ENCODE peak calls at places on chromosomes 6 and 20, in four cellular contexts. P, U, Z and J are unnamed samples.
A peak's percentile ranks its signal among the peaks of the same experiment; 100 is the strongest.

GRCh38 chr20:20368414-20369352 is 779 bp downstream of the INSM1 start:
- DNase-seq in P (no peak), U (no peak), Z (no peak), J (no peak)

GRCh38 chr6:68975064-68975463 is 340.0 kb downstream of the ADGRB3 start:
- DNase-seq in P (peak; percentile 27), U (no peak), Z (no peak), J (no peak)

GRCh38 chr20:909641-910040 is 6.5 kb downstream of the ANGPT4 start:
- DNase-seq in P (no peak), U (no peak), Z (no peak), J (no peak)

GRCh38 chr6:28081486-28081751 is 1.1 kb downstream of the ZNF165 start:
- DNase-seq in P (no peak), U (peak; percentile 81), Z (no peak), J (no peak)

GRCh38 chr20:3313681-3314080 is 74.7 kb upstream of the SLC4A11 start:
- DNase-seq in P (no peak), U (no peak), Z (no peak), J (no peak)

GRCh38 chr6:1856381-1856780 is 246.7 kb downstream of the FOXC1 start:
- DNase-seq in P (peak; percentile 20), U (peak; percentile 71), Z (peak; percentile 66), J (peak; percentile 54)

GRCh38 chr6:106488494-106489369 is 128.2 kb downstream of the CRYBG1 start:
- DNase-seq in P (no peak), U (no peak), Z (no peak), J (no peak)

GRCh38 chr20:39691151-39691862 is 729.2 kb downstream of the DHX35 start:
- DNase-seq in P (no peak), U (no peak), Z (no peak), J (no peak)

GRCh38 chr20:21102691-21103311 is 3.4 kb downstream of the LINC00237 start:
- DNase-seq in P (no peak), U (peak; percentile 42), Z (no peak), J (no peak)

GRCh38 chr6:52263709-52264320 is 19.5 kb upstream of the IL17F start:
- DNase-seq in P (peak; percentile 33), U (peak; percentile 78), Z (no peak), J (peak; percentile 17)

GRCh38 chr20:19506021-19506420 is 252.0 kb upstream of the RIN2 start:
- DNase-seq in P (no peak), U (no peak), Z (no peak), J (no peak)

GRCh38 chr6:89297695-89298351 is 17.3 kb downstream of the GABRR2 start:
- DNase-seq in P (peak; percentile 82), U (peak; percentile 94), Z (peak; percentile 99), J (peak; percentile 81)

GRCh38 chr20:9617940-9618339 is 103.5 kb downstream of the LAMP5 start:
- DNase-seq in P (no peak), U (peak; percentile 35), Z (no peak), J (no peak)

GRCh38 chr6:143539723-143540122 is 28.2 kb upstream of the FUCA2 start:
- DNase-seq in P (no peak), U (no peak), Z (no peak), J (no peak)

GRCh38 chr6:67112120-67112519 is 1405.1 kb upstream of the EYS start:
- DNase-seq in P (no peak), U (no peak), Z (no peak), J (no peak)

GRCh38 chr6:139699335-139699734 is 324.9 kb upstream of the CITED2 start:
- DNase-seq in P (no peak), U (no peak), Z (no peak), J (no peak)

GRCh38 chr6:25714765-25715164 is 39.8 kb upstream of the SLC17A4 start:
- DNase-seq in P (no peak), U (no peak), Z (no peak), J (no peak)

GRCh38 chr6:22145823-22146379 is 150.9 kb downstream of the PRL start:
- DNase-seq in P (peak; percentile 37), U (no peak), Z (peak; percentile 30), J (peak; percentile 65)

GRCh38 chr6:101231606-101232235 is 161.8 kb upstream of the GRIK2 start:
- DNase-seq in P (no peak), U (no peak), Z (no peak), J (no peak)

GRCh38 chr6:136723780-136724179 is 68.5 kb downstream of the MAP3K5 start:
- DNase-seq in P (no peak), U (peak; percentile 70), Z (no peak), J (no peak)

GRCh38 chr6:119174879-119175817 is 96.7 kb upstream of the FAM184A start:
- DNase-seq in P (no peak), U (no peak), Z (no peak), J (peak; percentile 14)

GRCh38 chr20:11553603-11554002 is 364.1 kb upstream of the BTBD3 start:
- DNase-seq in P (no peak), U (no peak), Z (no peak), J (no peak)

GRCh38 chr6:38554700-38555413 is 84.9 kb downstream of the BTBD9 start:
- DNase-seq in P (no peak), U (no peak), Z (peak; percentile 11), J (peak; percentile 28)

GRCh38 chr20:36506253-36506652 is 35.1 kb upstream of the MYL9 start:
- DNase-seq in P (no peak), U (peak; percentile 41), Z (no peak), J (no peak)

GRCh38 chr20:49247169-49247734 is 28.0 kb downstream of the DDX27 start:
- DNase-seq in P (no peak), U (no peak), Z (no peak), J (no peak)

GRCh38 chr20:51767867-51768758 is at the start of gene ATP9A:
- DNase-seq in P (peak; percentile 27), U (no peak), Z (no peak), J (no peak)

GRCh38 chr20:2521369-2522305 is 12.9 kb upstream of the ZNF343 start:
- DNase-seq in P (peak; percentile 26), U (peak; percentile 62), Z (no peak), J (no peak)

GRCh38 chr6:81731814-81732213 is 20.7 kb downstream of the TENT5A start:
- DNase-seq in P (no peak), U (no peak), Z (no peak), J (no peak)

GRCh38 chr6:31691564-31692108 is 10.8 kb upstream of the LY6G5C start:
- DNase-seq in P (no peak), U (no peak), Z (no peak), J (no peak)

GRCh38 chr6:146950351-146950835 is 253.8 kb upstream of the STXBP5 start:
- DNase-seq in P (no peak), U (peak; percentile 18), Z (no peak), J (no peak)

GRCh38 chr20:44051661-44052000 is 135.4 kb downstream of the JPH2 start:
- DNase-seq in P (no peak), U (no peak), Z (no peak), J (no peak)

GRCh38 chr6:151010111-151010510 is 144.6 kb downstream of the MTHFD1L start:
- DNase-seq in P (no peak), U (no peak), Z (no peak), J (no peak)

GRCh38 chr6:22598386-22598785 is 29.0 kb downstream of the HDGFL1 start:
- DNase-seq in P (no peak), U (peak; percentile 15), Z (no peak), J (no peak)

GRCh38 chr20:53408728-53409157 is 184.9 kb downstream of the ZNF217 start:
- DNase-seq in P (no peak), U (no peak), Z (no peak), J (no peak)

GRCh38 chr20:47350691-47351545 is 5.6 kb downstream of the ZMYND8 start:
- DNase-seq in P (no peak), U (no peak), Z (no peak), J (no peak)

GRCh38 chr20:47348539-47349142 is 7.9 kb downstream of the ZMYND8 start:
- DNase-seq in P (no peak), U (no peak), Z (no peak), J (no peak)

GRCh38 chr20:47349365-47350180 is 6.9 kb downstream of the ZMYND8 start:
- DNase-seq in P (no peak), U (no peak), Z (no peak), J (no peak)

GRCh38 chr20:47351643-47352331 is 4.7 kb downstream of the ZMYND8 start:
- DNase-seq in P (no peak), U (peak; percentile 65), Z (no peak), J (no peak)

DNA sequence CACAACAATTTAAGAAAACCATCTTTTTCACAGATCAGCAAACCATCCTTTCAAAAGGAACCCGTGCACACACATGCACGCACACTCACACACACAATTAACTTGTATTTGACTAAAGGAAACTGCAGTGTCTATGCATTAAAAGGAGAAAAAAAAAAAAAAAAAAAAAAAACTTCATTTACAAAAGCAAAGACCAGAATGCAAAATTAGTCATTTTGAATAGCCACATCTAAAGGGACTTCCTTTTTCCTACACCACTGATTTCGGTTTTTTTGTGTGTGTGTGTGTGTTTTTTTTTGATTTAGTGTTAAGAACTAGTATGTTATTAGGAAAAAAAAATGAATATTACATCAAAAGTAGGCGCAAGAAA is 6.3 kb downstream of the ZMYND8 start:
- DNase-seq in P (no peak), U (peak; percentile 54), Z (no peak), J (no peak)
- H3K4me3 ChIP-seq in P (no peak overlapping the region), U (peak overlapping the region; percentile 67), Z (peak overlapping the region; percentile 8), J (no peak overlapping the region)

GRCh38 chr6:149484733-149485700 is at the start of gene ZC3H12D:
- DNase-seq in P (no peak), U (peak; percentile 88), Z (peak; percentile 75), J (no peak)
- TF ChIP-seq CTCF in P (peak; percentile 42), U (peak; percentile 57), Z (no peak), J (no peak)

DNA sequence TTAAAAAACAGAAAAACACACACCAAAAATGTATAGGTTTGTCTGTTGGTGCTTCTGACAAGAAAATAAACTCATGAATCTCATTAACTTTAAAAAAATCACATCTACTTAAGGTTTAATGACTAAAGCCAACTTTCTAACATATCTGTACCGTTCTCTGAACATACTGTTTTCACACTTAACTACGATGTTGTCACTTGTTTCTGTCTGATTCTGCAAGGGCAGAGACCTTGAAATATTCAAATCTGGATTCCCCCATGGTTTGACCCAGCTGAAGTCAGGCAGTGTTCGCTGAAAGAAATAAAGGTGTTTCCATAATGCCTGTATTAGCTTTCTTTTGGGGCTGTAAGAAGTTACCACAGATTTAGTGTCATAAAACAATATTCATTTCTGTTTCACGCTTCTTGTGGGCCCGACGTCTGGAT is 2.7 kb upstream of the ASXL1 start:
- DNase-seq in P (no peak), U (peak; percentile 85), Z (no peak), J (no peak)
- H3K4me3 ChIP-seq in P (no peak overlapping the region), U (peak overlapping the region; percentile 35), Z (no peak overlapping the region), J (no peak overlapping the region)

GRCh38 chr6:72746276-72746675 is 124.4 kb downstream of the KCNQ5 start:
- DNase-seq in P (no peak), U (no peak), Z (no peak), J (no peak)
- TF ChIP-seq CTCF in P (no peak), U (no peak), Z (no peak), J (no peak)

GRCh38 chr6:3742426-3743344 is 8.8 kb downstream of the PXDC1 start:
- DNase-seq in P (peak; percentile 86), U (peak; percentile 90), Z (no peak), J (no peak)
- H3K4me3 ChIP-seq in P (peak overlapping the region; percentile 24), U (peak overlapping the region; percentile 31), Z (no peak overlapping the region), J (peak overlapping the region; percentile 25)